ENCODE peak calls at places on chromosomes 2 and 18, in nine cellular contexts. One of them, this sample, is unnamed.

GRCh38 chr2:74526649-74527230 is 709 bp upstream of the DQX1 start:
- DNase-seq in pancreas: no peak
- DNase-seq in astrocyte: no peak
- DNase-seq in heart left ventricle: no peak
- DNase-seq in GM12865: no peak
- DNase-seq in left ventricle myocardium inferior: no peak
- DNase-seq in colonic mucosa: no peak
- DNase-seq in fibroblast of lung: no peak
- DNase-seq in IMR-90: no peak
- DNase-seq in this sample: no peak

GRCh38 chr18:73787316-73787715 is 360.3 kb downstream of the FBXO15 start:
- DNase-seq in pancreas: no peak
- DNase-seq in astrocyte: no peak
- DNase-seq in heart left ventricle: no peak
- DNase-seq in GM12865: no peak
- DNase-seq in left ventricle myocardium inferior: no peak
- DNase-seq in colonic mucosa: no peak
- DNase-seq in fibroblast of lung: no peak
- DNase-seq in IMR-90: no peak
- DNase-seq in this sample: no peak

GRCh38 chr2:173791502-173791901 is 173.7 kb downstream of the SP3 start:
- DNase-seq in pancreas: no peak
- DNase-seq in astrocyte: no peak
- DNase-seq in heart left ventricle: no peak
- DNase-seq in GM12865: no peak
- DNase-seq in left ventricle myocardium inferior: no peak
- DNase-seq in colonic mucosa: no peak
- DNase-seq in fibroblast of lung: no peak
- DNase-seq in IMR-90: no peak
- DNase-seq in this sample: no peak

GRCh38 chr18:36284671-36285295 is 12.7 kb upstream of the FHOD3 start:
- DNase-seq in pancreas: no peak
- DNase-seq in astrocyte: peak
- DNase-seq in heart left ventricle: no peak
- DNase-seq in GM12865: peak
- DNase-seq in left ventricle myocardium inferior: no peak
- DNase-seq in colonic mucosa: peak
- DNase-seq in fibroblast of lung: peak
- DNase-seq in IMR-90: peak
- DNase-seq in this sample: peak

GRCh38 chr18:11976882-11977281 is 4.4 kb upstream of the IMPA2 start:
- DNase-seq in pancreas: no peak
- DNase-seq in astrocyte: no peak
- DNase-seq in heart left ventricle: no peak
- DNase-seq in GM12865: no peak
- DNase-seq in left ventricle myocardium inferior: no peak
- DNase-seq in colonic mucosa: no peak
- DNase-seq in fibroblast of lung: peak
- DNase-seq in IMR-90: peak
- DNase-seq in this sample: peak

GRCh38 chr2:117523267-117523666 is 291.2 kb upstream of the DDX18 start:
- DNase-seq in pancreas: peak
- DNase-seq in astrocyte: no peak
- DNase-seq in heart left ventricle: peak
- DNase-seq in GM12865: no peak
- DNase-seq in left ventricle myocardium inferior: peak
- DNase-seq in colonic mucosa: peak
- DNase-seq in fibroblast of lung: no peak
- DNase-seq in IMR-90: no peak
- DNase-seq in this sample: peak

GRCh38 chr2:237195396-237196119 is 109.9 kb downstream of the COPS8 start:
- DNase-seq in pancreas: no peak
- DNase-seq in astrocyte: peak
- DNase-seq in heart left ventricle: no peak
- DNase-seq in GM12865: no peak
- DNase-seq in left ventricle myocardium inferior: no peak
- DNase-seq in colonic mucosa: no peak
- DNase-seq in fibroblast of lung: no peak
- DNase-seq in IMR-90: no peak
- DNase-seq in this sample: no peak

GRCh38 chr2:223930002-223930976 is 14.8 kb downstream of the WDFY1 start:
- DNase-seq in pancreas: no peak
- DNase-seq in astrocyte: peak
- DNase-seq in heart left ventricle: peak
- DNase-seq in GM12865: no peak
- DNase-seq in left ventricle myocardium inferior: peak
- DNase-seq in colonic mucosa: peak
- DNase-seq in fibroblast of lung: peak
- DNase-seq in IMR-90: peak
- DNase-seq in this sample: peak

GRCh38 chr2:208369091-208369490 is 37.5 kb upstream of the PTH2R start:
- DNase-seq in pancreas: no peak
- DNase-seq in astrocyte: no peak
- DNase-seq in heart left ventricle: no peak
- DNase-seq in GM12865: no peak
- DNase-seq in left ventricle myocardium inferior: no peak
- DNase-seq in colonic mucosa: no peak
- DNase-seq in fibroblast of lung: peak
- DNase-seq in IMR-90: peak
- DNase-seq in this sample: peak

GRCh38 chr18:13446581-13447470 is 228.3 kb downstream of the LDLRAD4 start:
- DNase-seq in pancreas: no peak
- DNase-seq in astrocyte: no peak
- DNase-seq in heart left ventricle: no peak
- DNase-seq in GM12865: no peak
- DNase-seq in left ventricle myocardium inferior: no peak
- DNase-seq in colonic mucosa: no peak
- DNase-seq in fibroblast of lung: no peak
- DNase-seq in IMR-90: no peak
- DNase-seq in this sample: peak

GRCh38 chr2:174334781-174335604 is at the start of gene SP9:
- DNase-seq in pancreas: no peak
- DNase-seq in astrocyte: peak
- DNase-seq in heart left ventricle: no peak
- DNase-seq in GM12865: no peak
- DNase-seq in left ventricle myocardium inferior: no peak
- DNase-seq in colonic mucosa: no peak
- DNase-seq in fibroblast of lung: peak
- DNase-seq in IMR-90: peak
- DNase-seq in this sample: no peak

GRCh38 chr2:161246301-161246700 is 61.9 kb upstream of the PSMD14 start:
- DNase-seq in pancreas: no peak
- DNase-seq in astrocyte: no peak
- DNase-seq in heart left ventricle: no peak
- DNase-seq in GM12865: no peak
- DNase-seq in left ventricle myocardium inferior: no peak
- DNase-seq in colonic mucosa: no peak
- DNase-seq in fibroblast of lung: no peak
- DNase-seq in IMR-90: no peak
- DNase-seq in this sample: no peak

GRCh38 chr2:42575458-42576064 is 7.1 kb downstream of the MTA3 start:
- DNase-seq in pancreas: no peak
- DNase-seq in astrocyte: no peak
- DNase-seq in heart left ventricle: no peak
- DNase-seq in GM12865: peak
- DNase-seq in left ventricle myocardium inferior: no peak
- DNase-seq in colonic mucosa: no peak
- DNase-seq in fibroblast of lung: no peak
- DNase-seq in IMR-90: no peak
- DNase-seq in this sample: peak

DNA sequence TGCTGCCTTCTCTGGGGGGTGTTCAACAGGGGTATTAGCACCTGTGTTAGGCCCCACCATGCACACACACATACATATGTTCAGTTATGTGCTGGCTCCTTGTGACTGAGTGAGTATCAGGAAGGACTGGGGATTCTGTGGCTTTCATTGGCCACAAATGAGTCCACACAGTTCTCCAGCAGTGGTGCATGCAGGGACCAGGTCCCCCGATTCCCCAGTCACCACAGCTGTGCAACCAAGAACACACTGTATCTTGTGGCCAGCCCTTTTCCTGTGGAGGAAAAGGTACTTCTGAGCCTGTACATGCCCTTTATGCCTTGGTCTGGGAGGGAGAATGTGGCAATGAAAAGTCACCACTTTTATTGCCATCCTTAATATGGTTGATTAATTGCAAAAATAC is 74.9 kb upstream of the KLF7 start:
- DNase-seq in pancreas: no peak
- DNase-seq in astrocyte: no peak
- DNase-seq in heart left ventricle: no peak
- DNase-seq in GM12865: peak
- DNase-seq in left ventricle myocardium inferior: no peak
- DNase-seq in colonic mucosa: no peak
- DNase-seq in fibroblast of lung: no peak
- DNase-seq in IMR-90: no peak
- DNase-seq in this sample: no peak
- H3K4me3 ChIP-seq in pancreas: no peak
- H3K4me3 ChIP-seq in astrocyte: peak
- H3K4me3 ChIP-seq in heart left ventricle: no peak
- H3K4me3 ChIP-seq in GM12865: no peak
- H3K4me3 ChIP-seq in left ventricle myocardium inferior: no peak
- H3K4me3 ChIP-seq in colonic mucosa: no peak
- H3K4me3 ChIP-seq in fibroblast of lung: no peak
- H3K4me3 ChIP-seq in IMR-90: no peak
- H3K4me3 ChIP-seq in this sample: no peak

GRCh38 chr2:19802088-19802806 is 99.5 kb downstream of the TTC32 start:
- DNase-seq in pancreas: no peak
- DNase-seq in astrocyte: peak
- DNase-seq in heart left ventricle: no peak
- DNase-seq in GM12865: no peak
- DNase-seq in left ventricle myocardium inferior: no peak
- DNase-seq in colonic mucosa: no peak
- DNase-seq in fibroblast of lung: peak
- DNase-seq in IMR-90: peak
- DNase-seq in this sample: peak
- TF ChIP-seq CTCF in pancreas: no peak
- TF ChIP-seq CTCF in astrocyte: no peak
- TF ChIP-seq CTCF in heart left ventricle: no peak
- TF ChIP-seq CTCF in GM12865: no peak
- TF ChIP-seq CTCF in left ventricle myocardium inferior: no peak
- TF ChIP-seq CTCF in colonic mucosa: no peak
- TF ChIP-seq CTCF in fibroblast of lung: no peak
- TF ChIP-seq CTCF in IMR-90: no peak
- TF ChIP-seq CTCF in this sample: no peak

GRCh38 chr2:239308696-239309397 is 92.0 kb downstream of the HDAC4 start:
- DNase-seq in pancreas: no peak
- DNase-seq in astrocyte: no peak
- DNase-seq in heart left ventricle: no peak
- DNase-seq in GM12865: no peak
- DNase-seq in left ventricle myocardium inferior: peak
- DNase-seq in colonic mucosa: no peak
- DNase-seq in fibroblast of lung: peak
- DNase-seq in IMR-90: peak
- DNase-seq in this sample: peak
- H3K4me3 ChIP-seq in pancreas: no peak
- H3K4me3 ChIP-seq in astrocyte: no peak
- H3K4me3 ChIP-seq in heart left ventricle: peak
- H3K4me3 ChIP-seq in GM12865: no peak
- H3K4me3 ChIP-seq in left ventricle myocardium inferior: peak
- H3K4me3 ChIP-seq in colonic mucosa: peak
- H3K4me3 ChIP-seq in fibroblast of lung: peak
- H3K4me3 ChIP-seq in IMR-90: peak
- H3K4me3 ChIP-seq in this sample: peak

GRCh38 chr18:49638209-49638785 is 76.4 kb downstream of the LIPG start:
- DNase-seq in pancreas: no peak
- DNase-seq in astrocyte: no peak
- DNase-seq in heart left ventricle: no peak
- DNase-seq in GM12865: no peak
- DNase-seq in left ventricle myocardium inferior: no peak
- DNase-seq in colonic mucosa: no peak
- DNase-seq in fibroblast of lung: no peak
- DNase-seq in IMR-90: no peak
- DNase-seq in this sample: no peak

GRCh38 chr18:49639643-49640361 is 77.9 kb downstream of the LIPG start:
- DNase-seq in pancreas: no peak
- DNase-seq in astrocyte: peak
- DNase-seq in heart left ventricle: peak
- DNase-seq in GM12865: no peak
- DNase-seq in left ventricle myocardium inferior: no peak
- DNase-seq in colonic mucosa: no peak
- DNase-seq in fibroblast of lung: peak
- DNase-seq in IMR-90: no peak
- DNase-seq in this sample: peak

GRCh38 chr18:49640741-49641140 is 78.9 kb downstream of the LIPG start:
- DNase-seq in pancreas: no peak
- DNase-seq in astrocyte: no peak
- DNase-seq in heart left ventricle: no peak
- DNase-seq in GM12865: no peak
- DNase-seq in left ventricle myocardium inferior: no peak
- DNase-seq in colonic mucosa: no peak
- DNase-seq in fibroblast of lung: no peak
- DNase-seq in IMR-90: no peak
- DNase-seq in this sample: no peak

DNA sequence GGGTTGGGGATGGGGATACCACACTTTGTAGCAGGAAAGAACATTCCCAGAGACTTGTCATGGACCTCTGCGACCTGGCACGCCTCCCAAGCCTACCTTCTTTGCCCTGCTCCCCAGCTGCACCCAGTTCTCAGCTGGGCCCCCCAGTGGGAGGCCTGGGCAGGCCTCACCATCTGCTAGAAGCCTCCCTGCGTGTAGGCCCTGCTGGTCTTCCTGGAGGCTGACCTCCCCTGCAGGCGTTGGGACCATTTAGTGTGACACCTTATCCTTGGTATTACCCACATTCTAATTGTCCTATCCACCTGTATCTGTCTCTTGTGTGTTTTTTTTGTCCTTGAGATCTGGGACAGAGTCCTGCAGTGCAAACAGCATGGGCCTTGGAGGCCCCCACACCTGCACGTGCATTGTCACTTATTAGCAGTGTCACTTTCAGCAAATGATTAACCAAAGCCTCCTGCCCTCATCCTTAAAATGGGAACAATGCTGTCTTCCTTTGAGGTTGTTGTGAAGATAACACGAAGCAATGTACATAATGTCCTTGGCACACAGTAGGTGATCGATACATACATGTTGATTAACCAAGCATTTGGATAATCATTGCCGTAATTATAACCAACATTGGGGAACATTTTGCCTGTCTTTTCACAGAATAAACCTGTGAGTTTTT is 77.2 kb downstream of the LIPG start:
- DNase-seq in pancreas: no peak
- DNase-seq in astrocyte: no peak
- DNase-seq in heart left ventricle: no peak
- DNase-seq in GM12865: no peak
- DNase-seq in left ventricle myocardium inferior: no peak
- DNase-seq in colonic mucosa: no peak
- DNase-seq in fibroblast of lung: no peak
- DNase-seq in IMR-90: no peak
- DNase-seq in this sample: no peak
- TF ChIP-seq CTCF in pancreas: no peak
- TF ChIP-seq CTCF in astrocyte: no peak
- TF ChIP-seq CTCF in heart left ventricle: no peak
- TF ChIP-seq CTCF in GM12865: no peak
- TF ChIP-seq CTCF in left ventricle myocardium inferior: no peak
- TF ChIP-seq CTCF in colonic mucosa: no peak
- TF ChIP-seq CTCF in fibroblast of lung: no peak
- TF ChIP-seq CTCF in IMR-90: no peak
- TF ChIP-seq CTCF in this sample: no peak

This sample was measured in choroid plexus epithelial cell.